ENCODE peak calls at places on chromosomes 1 and 21, in seven cellular contexts. K, T, I, X, Q, G and M are unnamed samples.

GRCh38 chr1:161092621-161093028 is 3.3 kb upstream of the NECTIN4 start:
- DNase-seq in K (no peak), T (no peak), I (no peak), X (no peak), Q (no peak), G (no peak), M (peak)

GRCh38 chr1:44839561-44839960 is 3.5 kb downstream of the PTCH2 start:
- DNase-seq in K (no peak), T (no peak), I (no peak), X (no peak), Q (no peak), G (no peak), M (no peak)

GRCh38 chr1:43147625-43148319 is 24.3 kb downstream of the EBNA1BP2 start:
- DNase-seq in K (peak), T (peak), I (peak), X (peak), Q (peak), G (no peak), M (peak)

GRCh38 chr1:61139324-61140055 is 57.1 kb downstream of the NFIA start:
- DNase-seq in K (no peak), T (peak), I (no peak), X (no peak), Q (peak), G (no peak), M (no peak)

GRCh38 chr1:68454534-68454933 is 4.8 kb upstream of the RPE65 start:
- DNase-seq in K (no peak), T (no peak), I (no peak), X (no peak), Q (no peak), G (no peak), M (no peak)

GRCh38 chr1:151131832-151132675 is 14.4 kb downstream of the SEMA6C start:
- DNase-seq in K (peak), T (no peak), I (no peak), X (peak), Q (no peak), G (no peak), M (no peak)

GRCh38 chr1:64499011-64499410 is 29.1 kb downstream of the CACHD1 start:
- DNase-seq in K (no peak), T (no peak), I (no peak), X (no peak), Q (no peak), G (no peak), M (no peak)

GRCh38 chr1:208821939-208822338 is 577.8 kb upstream of the PLXNA2 start:
- DNase-seq in K (no peak), T (no peak), I (no peak), X (no peak), Q (no peak), G (no peak), M (no peak)

GRCh38 chr1:64323054-64323453 is 119.6 kb downstream of the UBE2U start:
- DNase-seq in K (no peak), T (no peak), I (no peak), X (no peak), Q (no peak), G (no peak), M (no peak)

GRCh38 chr1:22711071-22711470 is 432 bp downstream of the EPHB2 start:
- DNase-seq in K (no peak), T (no peak), I (no peak), X (no peak), Q (no peak), G (no peak), M (no peak)

GRCh38 chr1:160369087-160369486 is 2.2 kb downstream of the NHLH1 start:
- DNase-seq in K (no peak), T (no peak), I (no peak), X (no peak), Q (no peak), G (no peak), M (no peak)

GRCh38 chr1:201229771-201230635 is 39.4 kb downstream of the IGFN1 start:
- DNase-seq in K (no peak), T (no peak), I (no peak), X (no peak), Q (no peak), G (no peak), M (no peak)

GRCh38 chr1:116824631-116825399 is 70.6 kb downstream of the CD2 start:
- DNase-seq in K (no peak), T (no peak), I (peak), X (no peak), Q (no peak), G (no peak), M (no peak)

GRCh38 chr1:203207751-203208150 is 21.2 kb upstream of the CHI3L1 start:
- DNase-seq in K (no peak), T (no peak), I (no peak), X (no peak), Q (no peak), G (no peak), M (no peak)

GRCh38 chr1:159250817-159251216 is 46.1 kb downstream of the ACKR1 start:
- DNase-seq in K (no peak), T (no peak), I (no peak), X (no peak), Q (no peak), G (no peak), M (no peak)

GRCh38 chr1:32948905-32949304 is 15.7 kb downstream of the RNF19B start:
- DNase-seq in K (no peak), T (peak), I (peak), X (no peak), Q (peak), G (no peak), M (no peak)

GRCh38 chr1:24319962-24320361 is 805 bp downstream of the GRHL3 start:
- DNase-seq in K (no peak), T (no peak), I (no peak), X (no peak), Q (no peak), G (no peak), M (no peak)

GRCh38 chr1:165871311-165872067 is 44.1 kb downstream of the UCK2 start:
- DNase-seq in K (no peak), T (peak), I (peak), X (peak), Q (peak), G (no peak), M (no peak)

GRCh38 chr1:2229032-2229920 is 1.2 kb downstream of the SKI start:
- DNase-seq in K (peak), T (peak), I (peak), X (peak), Q (no peak), G (no peak), M (no peak)

GRCh38 chr1:235073968-235074334 is 54.7 kb downstream of the TOMM20 start:
- DNase-seq in K (no peak), T (no peak), I (peak), X (peak), Q (no peak), G (no peak), M (peak)

GRCh38 chr1:179177182-179177581 is 52.3 kb downstream of the ABL2 start:
- DNase-seq in K (no peak), T (peak), I (no peak), X (no peak), Q (no peak), G (no peak), M (no peak)

GRCh38 chr1:175649416-175649815 is 94.0 kb downstream of the TNR start:
- DNase-seq in K (no peak), T (no peak), I (no peak), X (no peak), Q (no peak), G (no peak), M (no peak)

GRCh38 chr21:38067086-38067739 is 151.0 kb upstream of the KCNJ6 start:
- DNase-seq in K (no peak), T (no peak), I (no peak), X (no peak), Q (no peak), G (no peak), M (no peak)

GRCh38 chr1:6347641-6348487 is 45.7 kb downstream of the ACOT7 start:
- DNase-seq in K (no peak), T (peak), I (peak), X (peak), Q (peak), G (no peak), M (no peak)

GRCh38 chr1:241555526-241555925 is 23.3 kb downstream of the KMO start:
- DNase-seq in K (no peak), T (no peak), I (no peak), X (no peak), Q (no peak), G (no peak), M (no peak)

GRCh38 chr1:214838351-214838750 is 235.4 kb downstream of the CENPF start:
- DNase-seq in K (no peak), T (no peak), I (no peak), X (no peak), Q (no peak), G (no peak), M (no peak)

GRCh38 chr1:50591598-50591997 is 168.4 kb upstream of the DMRTA2 start:
- DNase-seq in K (no peak), T (no peak), I (no peak), X (no peak), Q (no peak), G (no peak), M (no peak)

GRCh38 chr1:236142358-236143103 is at the start of gene GPR137B:
- DNase-seq in K (no peak), T (peak), I (peak), X (peak), Q (no peak), G (peak), M (no peak)

GRCh38 chr1:243256590-243256989 is 749 bp downstream of the SDCCAG8 start:
- DNase-seq in K (no peak), T (no peak), I (no peak), X (no peak), Q (no peak), G (no peak), M (no peak)

DNA sequence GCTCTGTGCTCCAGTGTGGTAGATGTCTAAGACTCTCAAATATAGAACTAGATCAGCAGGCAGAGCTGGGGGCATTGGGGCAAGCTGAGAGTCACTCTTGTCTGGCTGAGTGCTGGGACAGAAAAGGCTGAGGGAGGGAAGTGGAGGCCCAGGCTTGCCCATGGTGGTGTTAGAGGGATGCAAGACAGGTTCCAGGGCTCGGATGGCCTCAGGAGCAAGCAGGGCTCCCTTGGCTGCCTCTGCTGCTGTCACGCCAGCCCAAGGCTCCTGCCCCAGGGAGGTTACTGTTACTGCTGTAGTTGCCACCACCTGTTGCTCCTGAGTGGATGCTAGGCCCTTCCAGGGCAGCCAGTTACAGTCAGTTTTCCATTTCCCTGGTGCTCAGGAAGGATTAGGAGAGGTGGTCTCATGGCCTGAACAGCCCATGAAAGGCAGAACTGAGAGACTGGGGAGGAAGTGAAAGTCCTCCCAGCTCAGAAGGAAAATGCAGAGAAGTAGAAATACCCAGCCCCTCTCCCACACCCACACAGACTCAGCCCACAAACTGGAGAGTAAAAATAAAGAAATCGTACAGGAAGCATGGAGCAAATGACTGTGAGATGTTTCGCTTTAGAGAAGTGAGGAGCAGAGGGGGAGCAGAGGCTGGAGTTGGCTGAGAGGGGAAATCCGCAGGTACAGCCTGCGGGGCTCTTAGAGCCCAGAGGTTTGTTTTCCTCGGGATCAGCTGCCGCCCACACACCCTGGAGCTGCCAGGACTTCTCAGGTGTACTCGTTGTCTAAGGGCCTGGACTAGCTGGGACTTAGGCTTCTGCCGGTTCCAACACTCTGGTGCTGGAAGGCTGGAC is 2.1 kb downstream of the IL6R start:
- DNase-seq in K (peak), T (no peak), I (peak), X (no peak), Q (no peak), G (no peak), M (no peak)
- TF ChIP-seq POLR2A in K (no peak), T (peak), I (no peak), X (no peak), Q (no peak), G (no peak), M (no peak)

GRCh38 chr1:39352881-39353280 is 138.6 kb upstream of the BMP8A start:
- DNase-seq in K (no peak), T (no peak), I (no peak), X (no peak), Q (no peak), G (no peak), M (no peak)

GRCh38 chr1:39359028-39359570 is 132.3 kb upstream of the BMP8A start:
- DNase-seq in K (peak), T (peak), I (peak), X (no peak), Q (no peak), G (no peak), M (no peak)

GRCh38 chr1:39358491-39358890 is 132.9 kb upstream of the BMP8A start:
- DNase-seq in K (no peak), T (no peak), I (no peak), X (no peak), Q (no peak), G (no peak), M (no peak)

GRCh38 chr1:39354572-39354971 is 136.9 kb upstream of the BMP8A start:
- DNase-seq in K (no peak), T (no peak), I (no peak), X (no peak), Q (no peak), G (no peak), M (no peak)
- TF ChIP-seq CTCF in K (no peak), T (no peak), I (no peak), X (no peak), Q (no peak), G (no peak), M (no peak)

DNA sequence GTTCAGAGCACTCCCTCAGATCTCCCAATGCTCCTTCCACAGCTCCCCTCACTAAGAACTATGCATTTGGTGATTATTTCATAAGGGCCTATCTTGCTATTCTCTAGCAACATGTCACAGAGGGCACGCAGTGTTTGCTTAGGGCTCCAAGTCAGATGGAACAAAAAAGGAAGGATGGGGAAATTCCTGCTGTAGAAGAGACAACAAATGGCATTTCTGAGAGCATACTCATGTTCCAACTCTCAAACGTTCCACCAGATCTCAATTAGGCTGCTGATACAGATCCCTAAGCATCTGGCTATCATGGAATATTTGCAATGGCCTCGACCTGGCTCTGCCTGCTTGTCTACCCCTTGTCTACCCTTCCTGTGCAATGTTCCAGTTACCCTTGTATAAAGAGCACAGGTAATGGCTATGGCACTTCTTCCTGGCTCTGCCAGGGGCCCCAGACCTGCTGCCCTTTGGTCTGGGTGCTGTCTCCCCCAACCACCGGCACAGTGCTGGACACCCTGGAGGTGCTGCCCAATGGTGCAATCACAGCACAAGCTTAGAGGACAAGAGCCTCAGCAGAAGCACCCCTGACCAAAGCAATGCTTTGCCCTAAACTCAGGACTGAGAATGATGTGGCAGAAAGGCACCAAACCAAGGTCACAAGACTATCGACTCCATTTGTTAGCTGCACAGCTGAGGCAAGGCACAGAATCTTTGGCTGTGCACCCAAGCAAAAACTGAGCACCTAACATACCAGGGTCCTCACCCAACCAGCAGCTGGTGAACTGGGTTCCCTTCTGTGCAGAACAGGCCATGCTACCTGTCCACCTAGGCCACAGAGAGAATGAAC is 3.6 kb downstream of the PARP1 start:
- DNase-seq in K (no peak), T (no peak), I (no peak), X (no peak), Q (peak), G (no peak), M (peak)
- TF ChIP-seq POLR2A in K (no peak), T (no peak), I (no peak), X (no peak), Q (no peak), G (no peak), M (no peak)

GRCh38 chr1:158248771-158249170 is 5.5 kb upstream of the CD1A start:
- DNase-seq in K (no peak), T (peak), I (peak), X (no peak), Q (no peak), G (no peak), M (peak)

GRCh38 chr1:158251160-158251559 is 3.1 kb upstream of the CD1A start:
- DNase-seq in K (no peak), T (no peak), I (no peak), X (no peak), Q (no peak), G (no peak), M (no peak)

GRCh38 chr1:158248122-158248521 is 6.1 kb upstream of the CD1A start:
- DNase-seq in K (no peak), T (peak), I (peak), X (peak), Q (no peak), G (peak), M (peak)

GRCh38 chr1:158249646-158250045 is 4.6 kb upstream of the CD1A start:
- DNase-seq in K (no peak), T (no peak), I (no peak), X (no peak), Q (no peak), G (no peak), M (no peak)

DNA sequence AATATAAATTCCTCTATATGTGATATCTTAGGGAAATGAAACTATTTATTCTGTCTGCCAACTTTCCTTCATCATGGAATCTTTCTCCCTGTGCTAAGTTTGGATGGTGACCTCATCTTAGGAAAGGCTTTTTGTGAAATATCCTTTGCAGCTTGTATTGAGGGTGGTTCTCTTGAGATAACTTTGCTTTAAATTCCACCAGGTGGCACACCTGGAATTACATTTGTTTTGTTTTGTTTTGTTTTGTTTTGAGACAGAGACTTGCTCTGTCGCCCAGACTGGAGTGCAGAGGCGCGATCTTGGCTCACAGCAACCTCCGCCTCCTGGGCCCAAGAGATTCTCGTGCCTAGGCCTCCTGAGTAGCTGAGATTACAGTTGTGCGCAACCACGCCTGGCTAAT is 7.6 kb upstream of the CD1A start:
- DNase-seq in K (no peak), T (no peak), I (no peak), X (no peak), Q (no peak), G (no peak), M (no peak)
- TF ChIP-seq CTCF in K (no peak), T (no peak), I (no peak), X (no peak), Q (no peak), G (no peak), M (no peak)

GRCh38 chr1:38872401-38873026 is 634 bp downstream of the MYCBP start:
- DNase-seq in K (no peak), T (peak), I (peak), X (peak), Q (no peak), G (no peak), M (no peak)

GRCh38 chr1:38870996-38871395 is 2.2 kb downstream of the MYCBP start:
- DNase-seq in K (no peak), T (no peak), I (no peak), X (no peak), Q (no peak), G (no peak), M (no peak)

GRCh38 chr1:38875811-38876210 is 2.7 kb upstream of the MYCBP start:
- DNase-seq in K (no peak), T (no peak), I (no peak), X (no peak), Q (no peak), G (no peak), M (no peak)

GRCh38 chr1:38873027-38873969 is at the start of gene MYCBP:
- DNase-seq in K (peak), T (peak), I (peak), X (peak), Q (peak), G (peak), M (peak)
- TF ChIP-seq POLR2A in K (no peak), T (peak), I (no peak), X (peak), Q (peak), G (no peak), M (no peak)

DNA sequence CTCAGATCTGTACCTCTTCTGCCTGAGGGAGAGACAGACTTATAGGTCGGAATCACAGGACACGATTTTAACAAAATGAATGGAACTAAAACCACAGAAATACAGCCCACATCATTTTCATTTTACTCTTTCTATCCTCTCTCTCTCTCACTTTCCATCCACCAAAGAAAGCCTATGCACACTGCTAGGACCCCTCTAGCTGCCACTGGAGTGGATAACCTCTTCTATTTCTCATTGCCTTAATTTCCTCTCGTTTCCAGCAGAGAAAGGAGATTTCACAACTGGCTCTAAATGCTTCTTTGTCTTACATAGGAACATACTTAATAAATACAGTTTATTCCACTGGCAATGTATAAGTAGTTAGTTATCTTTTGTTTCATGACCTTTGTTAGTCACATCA is 867.8 kb upstream of the ADGRL4 start:
- DNase-seq in K (no peak), T (no peak), I (no peak), X (no peak), Q (no peak), G (no peak), M (no peak)
- TF ChIP-seq CTCF in K (no peak), T (no peak), I (no peak), X (no peak), Q (no peak), G (no peak), M (no peak)